ENCODE peak calls at places on chromosomes 13 and 19, in four cellular contexts. I, N, H and B are unnamed samples. For H3K4me1, the result is how much of the 10 kb centered on the place peaks cover.

GRCh38 chr13:80141114-80141849 is 199.6 kb downstream of the SPRY2 start:
- DNase-seq in I (peak), N (no peak), H (peak), B (no peak)

GRCh38 chr13:62510906-62511655 is 1095.4 kb upstream of the PCDH20 start:
- DNase-seq in I (no peak), N (no peak), H (no peak), B (no peak)

GRCh38 chr19:10544242-10544752 is 593 bp downstream of the ATG4D start:
- DNase-seq in I (no peak), N (no peak), H (peak), B (no peak)

GRCh38 chr13:60155978-60156377 is 7.8 kb downstream of the DIAPH3 start:
- DNase-seq in I (peak), N (no peak), H (no peak), B (no peak)

GRCh38 chr19:43778651-43779050 is 2.1 kb downstream of the KCNN4 start:
- DNase-seq in I (no peak), N (no peak), H (no peak), B (no peak)

GRCh38 chr13:66069570-66069969 is 1160.6 kb downstream of the PCDH9 start:
- DNase-seq in I (no peak), N (no peak), H (no peak), B (no peak)

GRCh38 chr13:100510208-100510997 is 78.2 kb downstream of the GGACT start:
- DNase-seq in I (no peak), N (no peak), H (no peak), B (no peak)

GRCh38 chr19:17220207-17220758 is 5.1 kb downstream of the USE1 start:
- DNase-seq in I (peak), N (no peak), H (no peak), B (no peak)

GRCh38 chr19:719636-720377 is 11.1 kb downstream of the PALM start:
- DNase-seq in I (no peak), N (no peak), H (no peak), B (no peak)

GRCh38 chr13:61410669-61411297 is 4.9 kb downstream of the PCDH20 start:
- DNase-seq in I (peak), N (no peak), H (no peak), B (no peak)

GRCh38 chr13:31053098-31053497 is 108.6 kb downstream of the HSPH1 start:
- DNase-seq in I (no peak), N (no peak), H (no peak), B (no peak)

GRCh38 chr13:99271249-99271648 is 13.1 kb upstream of the GPR18 start:
- DNase-seq in I (no peak), N (no peak), H (no peak), B (no peak)

GRCh38 chr19:51439021-51439465 is 19.2 kb downstream of the SIGLEC8 start:
- DNase-seq in I (peak), N (peak), H (no peak), B (no peak)

GRCh38 chr19:41205995-41206394 is 13.0 kb downstream of the CYP2S1 start:
- DNase-seq in I (no peak), N (no peak), H (no peak), B (no peak)

GRCh38 chr13:97278395-97279078 is 56.4 kb downstream of the MBNL2 start:
- DNase-seq in I (no peak), N (no peak), H (no peak), B (no peak)

GRCh38 chr13:89393758-89394157 is 1722.6 kb downstream of the SLITRK5 start:
- DNase-seq in I (peak), N (no peak), H (no peak), B (no peak)

GRCh38 chr19:917323-918151 is at the start of gene KISS1R:
- DNase-seq in I (peak), N (peak), H (peak), B (no peak)

GRCh38 chr13:48246097-48246496 is 13.1 kb downstream of the ITM2B start:
- DNase-seq in I (no peak), N (no peak), H (no peak), B (no peak)

GRCh38 chr13:71320452-71320851 is 546.6 kb downstream of the DACH1 start:
- DNase-seq in I (peak), N (no peak), H (no peak), B (no peak)

GRCh38 chr13:21825801-21826200 is 154.9 kb downstream of the FGF9 start:
- DNase-seq in I (no peak), N (no peak), H (no peak), B (no peak)

GRCh38 chr13:59269476-59269875 is 894.3 kb downstream of the DIAPH3 start:
- DNase-seq in I (no peak), N (no peak), H (no peak), B (no peak)

GRCh38 chr13:33150146-33150545 is 133.9 kb downstream of the KL start:
- DNase-seq in I (peak), N (no peak), H (no peak), B (no peak)

GRCh38 chr19:1999856-2000515 is 15.5 kb downstream of the BTBD2 start:
- DNase-seq in I (no peak), N (no peak), H (no peak), B (no peak)

GRCh38 chr13:35855531-35856019 is 275.6 kb downstream of the DCLK1 start:
- DNase-seq in I (peak), N (no peak), H (no peak), B (no peak)

GRCh38 chr13:35824825-35825224 is 306.4 kb downstream of the DCLK1 start:
- DNase-seq in I (no peak), N (no peak), H (no peak), B (no peak)

GRCh38 chr13:48317511-48317981 is 14.0 kb downstream of the RB1 start:
- DNase-seq in I (no peak), N (no peak), H (no peak), B (no peak)

GRCh38 chr19:47109541-47110375 is 3.8 kb downstream of the ZC3H4 start:
- DNase-seq in I (peak), N (peak), H (no peak), B (no peak)
- H3K4me1 ChIP-seq in I (under half), N (half or more), H (under half), B (under half)

GRCh38 chr19:38655148-38655824 is 7.8 kb downstream of the ACTN4 start:
- DNase-seq in I (no peak), N (no peak), H (no peak), B (no peak)

GRCh38 chr19:38660724-38661123 is 13.3 kb downstream of the ACTN4 start:
- DNase-seq in I (no peak), N (no peak), H (no peak), B (no peak)

GRCh38 chr19:38656171-38656981 is 8.9 kb downstream of the ACTN4 start:
- DNase-seq in I (peak), N (peak), H (no peak), B (peak)

GRCh38 chr19:38658462-38659306 is 11.2 kb downstream of the ACTN4 start:
- DNase-seq in I (peak), N (no peak), H (peak), B (no peak)

GRCh38 chr19:38657633-38658222 is 10.3 kb downstream of the ACTN4 start:
- DNase-seq in I (no peak), N (no peak), H (no peak), B (peak)
- H3K4me1 ChIP-seq in I (half or more), N (half or more), H (half or more), B (under half)

GRCh38 chr19:6276447-6276846 is 3.3 kb downstream of the MLLT1 start:
- DNase-seq in I (no peak), N (no peak), H (peak), B (no peak)

GRCh38 chr19:6272913-6273600 is 6.7 kb downstream of the MLLT1 start:
- DNase-seq in I (no peak), N (no peak), H (no peak), B (no peak)

GRCh38 chr19:6275170-6275744 is 4.5 kb downstream of the MLLT1 start:
- DNase-seq in I (no peak), N (no peak), H (no peak), B (no peak)

GRCh38 chr19:6273701-6274601 is 5.8 kb downstream of the MLLT1 start:
- DNase-seq in I (no peak), N (no peak), H (peak), B (no peak)

DNA sequence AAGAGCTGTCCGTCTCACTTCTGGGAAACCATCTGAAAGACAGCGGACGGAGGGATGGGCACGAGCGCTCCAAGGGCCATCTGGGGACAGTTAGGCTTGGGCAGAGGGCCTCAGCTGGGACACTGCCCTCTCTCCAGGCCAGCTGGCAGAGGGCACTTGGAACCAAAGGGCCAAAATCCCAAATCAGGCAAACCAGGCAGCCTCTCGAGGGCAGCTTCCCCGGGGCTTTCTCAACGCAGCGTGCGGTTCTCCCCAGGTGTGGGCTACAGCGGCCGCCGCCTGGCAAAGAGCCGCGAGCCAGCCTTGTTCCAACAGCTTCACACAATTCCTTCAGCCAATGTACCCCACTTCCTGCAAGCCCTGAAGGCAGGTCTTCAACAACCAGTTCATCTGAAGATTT is 5.0 kb downstream of the MLLT1 start:
- DNase-seq in I (no peak), N (no peak), H (peak), B (no peak)
- H3K4me1 ChIP-seq in I (under half), N (under half), H (half or more), B (under half)

GRCh38 chr19:13129384-13129783 is 11.3 kb downstream of the NACC1 start:
- DNase-seq in I (no peak), N (no peak), H (no peak), B (no peak)
- H3K4me1 ChIP-seq in I (under half), N (under half), H (under half), B (under half)

DNA sequence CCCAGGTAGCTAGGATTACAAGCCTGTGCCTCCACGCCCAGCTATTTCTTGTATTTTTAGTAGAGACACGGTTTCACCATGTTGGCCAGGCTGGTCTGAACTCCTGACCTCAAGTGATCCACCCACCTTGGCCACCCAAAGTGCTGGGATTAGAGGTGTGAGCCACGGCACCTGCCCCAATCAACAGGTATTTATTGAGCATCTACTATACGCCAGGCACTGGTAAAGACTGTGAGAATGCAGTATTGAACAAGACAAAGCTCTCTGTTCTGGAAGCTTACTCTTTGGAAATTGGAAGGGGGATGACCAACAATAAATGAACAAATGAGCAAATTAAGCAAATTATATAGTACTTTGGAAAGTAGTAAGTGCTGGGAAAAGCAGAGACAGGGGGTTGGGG is 21.4 kb upstream of the ERCC1 start:
- DNase-seq in I (no peak), N (no peak), H (no peak), B (no peak)
- H3K4me1 ChIP-seq in I (under half), N (half or more), H (under half), B (under half)

GRCh38 chr13:67740871-67741475 is 510.8 kb upstream of the PCDH9 start:
- DNase-seq in I (peak), N (no peak), H (no peak), B (no peak)

GRCh38 chr13:67736646-67737420 is 506.7 kb upstream of the PCDH9 start:
- DNase-seq in I (peak), N (no peak), H (peak), B (no peak)

GRCh38 chr13:67742478-67742877 is 512.3 kb upstream of the PCDH9 start:
- DNase-seq in I (no peak), N (no peak), H (no peak), B (no peak)
- H3K4me1 ChIP-seq in I (under half), N (under half), H (under half), B (under half)